ENCODE peak calls at places on chromosome 1, in seven cellular contexts. W is ovary, D is HFF-Myc, E is GM13977, J is CD14-positive monocyte, I is K562, P is tibial artery. X is an unnamed sample.

GRCh38 chr1:182286761-182287160 is 104.8 kb downstream of the GLUL start:
- DNase-seq in W (no peak), D (no peak), E (no peak), J (no peak), I (no peak), P (no peak), X (no peak)

GRCh38 chr1:153527023-153527724 is 8.6 kb downstream of the S100A6 start:
- DNase-seq in W (no peak), D (no peak), E (no peak), J (no peak), I (no peak), P (peak), X (no peak)

GRCh38 chr1:53899708-53900107 is 5.7 kb downstream of the DIO1 start:
- DNase-seq in W (no peak), D (no peak), E (no peak), J (no peak), I (no peak), P (no peak), X (no peak)

GRCh38 chr1:211735208-211736170 is 60.1 kb upstream of the NEK2 start:
- DNase-seq in W (peak), D (peak), E (no peak), J (no peak), I (peak), P (no peak), X (peak)

GRCh38 chr1:17999884-18000283 is 107.7 kb upstream of the IGSF21 start:
- DNase-seq in W (no peak), D (no peak), E (no peak), J (no peak), I (no peak), P (no peak), X (no peak)

GRCh38 chr1:115179397-115179835 is 90.1 kb upstream of the TSPAN2 start:
- DNase-seq in W (no peak), D (no peak), E (no peak), J (no peak), I (peak), P (no peak), X (no peak)

GRCh38 chr1:64745986-64746940 is 1.4 kb downstream of the RAVER2 start:
- DNase-seq in W (no peak), D (no peak), E (no peak), J (no peak), I (no peak), P (no peak), X (no peak)

GRCh38 chr1:94013331-94013925 is 104.2 kb upstream of the GCLM start:
- DNase-seq in W (no peak), D (no peak), E (no peak), J (no peak), I (no peak), P (no peak), X (no peak)

GRCh38 chr1:64112281-64112680 is 91.1 kb upstream of the UBE2U start:
- DNase-seq in W (no peak), D (no peak), E (no peak), J (no peak), I (no peak), P (no peak), X (no peak)

GRCh38 chr1:202251424-202252256 is 58.0 kb downstream of the LGR6 start:
- DNase-seq in W (no peak), D (no peak), E (no peak), J (no peak), I (no peak), P (no peak), X (no peak)

GRCh38 chr1:7313081-7313546 is 458.0 kb upstream of the VAMP3 start:
- DNase-seq in W (no peak), D (no peak), E (no peak), J (no peak), I (no peak), P (no peak), X (no peak)

GRCh38 chr1:108044318-108044717 is 79.3 kb upstream of the VAV3 start:
- DNase-seq in W (no peak), D (no peak), E (no peak), J (no peak), I (no peak), P (no peak), X (no peak)

GRCh38 chr1:168643152-168643551 is 66.7 kb downstream of the XCL1 start:
- DNase-seq in W (no peak), D (no peak), E (no peak), J (no peak), I (no peak), P (no peak), X (no peak)

GRCh38 chr1:206799311-206799710 is 27.0 kb upstream of the IL10 start:
- DNase-seq in W (no peak), D (no peak), E (no peak), J (no peak), I (no peak), P (no peak), X (no peak)

GRCh38 chr1:206797534-206798383 is 25.5 kb upstream of the IL10 start:
- DNase-seq in W (no peak), D (no peak), E (no peak), J (peak), I (peak), P (no peak), X (no peak)

GRCh38 chr1:206796984-206797402 is 24.7 kb upstream of the IL10 start:
- DNase-seq in W (no peak), D (no peak), E (no peak), J (peak), I (no peak), P (no peak), X (no peak)

GRCh38 chr1:206800411-206800810 is 28.1 kb upstream of the IL10 start:
- DNase-seq in W (no peak), D (no peak), E (no peak), J (no peak), I (no peak), P (no peak), X (no peak)

GRCh38 chr1:206798384-206798996 is 26.2 kb upstream of the IL10 start:
- DNase-seq in W (no peak), D (no peak), E (no peak), J (no peak), I (no peak), P (no peak), X (no peak)
- TF ChIP-seq CTCF in W (no peak), D (no peak), E (no peak), J (peak), I (no peak), P (no peak), X (no peak)

GRCh38 chr1:30322859-30323257 is 400.5 kb downstream of the MATN1 start:
- DNase-seq in W (no peak), D (no peak), E (no peak), J (no peak), I (peak), P (no peak), X (no peak)
- TF ChIP-seq CTCF in W (no peak), D (no peak), E (no peak), J (no peak), I (peak), P (no peak), X (no peak)

GRCh38 chr1:68162761-68163160 is 69.6 kb downstream of the WLS start:
- DNase-seq in W (no peak), D (no peak), E (no peak), J (no peak), I (peak), P (no peak), X (no peak)
- TF ChIP-seq CTCF in W (no peak), D (peak), E (peak), J (peak), I (peak), P (no peak), X (peak)

DNA sequence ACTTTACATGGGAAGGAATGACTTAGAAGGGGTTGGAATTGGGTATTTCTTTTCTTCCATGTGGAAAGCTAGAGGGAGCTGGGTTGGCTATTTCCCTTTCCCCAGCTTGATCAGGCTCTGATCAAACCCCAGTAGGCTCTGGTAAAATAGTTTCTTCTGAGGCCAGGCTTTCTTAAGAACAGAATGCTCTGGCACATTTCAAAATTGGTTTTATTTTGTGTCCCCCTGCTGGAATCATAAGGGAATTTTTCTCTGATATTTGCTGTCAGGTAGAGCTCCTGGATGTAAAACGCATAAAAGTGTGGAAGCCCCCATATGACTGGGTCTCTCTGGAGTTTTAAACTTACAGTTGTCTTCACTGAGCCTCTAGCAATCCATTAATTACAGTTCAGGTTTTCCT is 17.1 kb upstream of the APOBEC4 start:
- DNase-seq in W (no peak), D (no peak), E (no peak), J (no peak), I (no peak), P (no peak), X (no peak)
- TF ChIP-seq CTCF in W (no peak), D (no peak), E (no peak), J (no peak), I (peak), P (no peak), X (no peak)